ENCODE peak calls at places on chromosome 17, in six cellular contexts. O, Y, I, Z, B and U are unnamed samples.

GRCh38 chr17:2263183-2263954 is 40.2 kb downstream of the SMG6 start:
- DNase-seq in O (no peak), Y (no peak), I (no peak), Z (no peak), B (no peak), U (no peak)

GRCh38 chr17:9284884-9285283 is 263.6 kb downstream of the NTN1 start:
- DNase-seq in O (no peak), Y (no peak), I (no peak), Z (no peak), B (no peak), U (no peak)

GRCh38 chr17:58387834-58388233 is 29.5 kb downstream of the RNF43 start:
- DNase-seq in O (no peak), Y (no peak), I (no peak), Z (no peak), B (no peak), U (no peak)

GRCh38 chr17:79840989-79841286 is 1.7 kb upstream of the CBX4 start:
- DNase-seq in O (no peak), Y (no peak), I (no peak), Z (no peak), B (no peak), U (no peak)

GRCh38 chr17:44558349-44559287 is 1.3 kb downstream of the FZD2 start:
- DNase-seq in O (no peak), Y (no peak), I (no peak), Z (no peak), B (no peak), U (no peak)

GRCh38 chr17:78882546-78883089 is 20.4 kb downstream of the CEP295NL start:
- DNase-seq in O (peak; percentile 88), Y (no peak), I (no peak), Z (no peak), B (no peak), U (no peak)

GRCh38 chr17:46818929-46819859 is 702 bp upstream of the WNT3 start:
- DNase-seq in O (peak; percentile 57), Y (peak; percentile 82), I (no peak), Z (peak; percentile 82), B (no peak), U (no peak)

GRCh38 chr17:81186203-81186602 is 20.2 kb upstream of the AATK start:
- DNase-seq in O (no peak), Y (no peak), I (no peak), Z (no peak), B (no peak), U (no peak)

GRCh38 chr17:40352044-40352778 is 12.3 kb downstream of the GJD3 start:
- DNase-seq in O (no peak), Y (no peak), I (no peak), Z (no peak), B (no peak), U (no peak)

GRCh38 chr17:79026345-79027273 is 2.6 kb downstream of the C1QTNF1 start:
- DNase-seq in O (peak; percentile 64), Y (no peak), I (peak; percentile 86), Z (no peak), B (peak; percentile 99), U (no peak)

GRCh38 chr17:56815711-56816110 is 18.0 kb downstream of the C17orf67 start:
- DNase-seq in O (no peak), Y (no peak), I (no peak), Z (no peak), B (no peak), U (no peak)

GRCh38 chr17:2125013-2125535 is 70.2 kb downstream of the HIC1 start:
- DNase-seq in O (no peak), Y (no peak), I (no peak), Z (no peak), B (no peak), U (no peak)

GRCh38 chr17:73156887-73157870 is 7.6 kb upstream of the SSTR2 start:
- DNase-seq in O (peak; percentile 41), Y (no peak), I (no peak), Z (no peak), B (no peak), U (peak; percentile 57)

GRCh38 chr17:46167826-46168569 is 25.2 kb downstream of the KANSL1 start:
- DNase-seq in O (no peak), Y (no peak), I (no peak), Z (no peak), B (peak; percentile 65), U (no peak)

GRCh38 chr17:74851612-74852236 is 8.0 kb downstream of the GRIN2C start:
- DNase-seq in O (no peak), Y (no peak), I (no peak), Z (no peak), B (no peak), U (no peak)

GRCh38 chr17:82837586-82838320 is 2.1 kb downstream of the ZNF750 start:
- DNase-seq in O (no peak), Y (no peak), I (no peak), Z (no peak), B (no peak), U (no peak)

GRCh38 chr17:29588561-29589411 is 662 bp downstream of the GIT1 start:
- DNase-seq in O (peak; percentile 58), Y (peak; percentile 65), I (peak; percentile 70), Z (peak; percentile 74), B (no peak), U (no peak)

GRCh38 chr17:17161121-17161520 is 45.0 kb downstream of the PLD6 start:
- DNase-seq in O (no peak), Y (no peak), I (no peak), Z (no peak), B (no peak), U (no peak)

GRCh38 chr17:43673516-43674323 is 12.0 kb upstream of the MEOX1 start:
- DNase-seq in O (peak; percentile 79), Y (peak; percentile 93), I (peak; percentile 82), Z (peak; percentile 67), B (peak; percentile 67), U (no peak)

GRCh38 chr17:79890706-79891105 is 51.5 kb upstream of the CBX4 start:
- DNase-seq in O (peak; percentile 80), Y (no peak), I (no peak), Z (no peak), B (no peak), U (no peak)

GRCh38 chr17:19249681-19250080 is 12.5 kb downstream of the EPN2 start:
- DNase-seq in O (no peak), Y (no peak), I (no peak), Z (no peak), B (no peak), U (no peak)

GRCh38 chr17:71237903-71238538 is 882.8 kb upstream of the SOX9 start:
- DNase-seq in O (peak; percentile 12), Y (no peak), I (peak; percentile 6), Z (no peak), B (no peak), U (no peak)

GRCh38 chr17:64291268-64291851 is 28.3 kb upstream of the TEX2 start:
- DNase-seq in O (no peak), Y (no peak), I (no peak), Z (peak; percentile 50), B (peak; percentile 63), U (no peak)

DNA sequence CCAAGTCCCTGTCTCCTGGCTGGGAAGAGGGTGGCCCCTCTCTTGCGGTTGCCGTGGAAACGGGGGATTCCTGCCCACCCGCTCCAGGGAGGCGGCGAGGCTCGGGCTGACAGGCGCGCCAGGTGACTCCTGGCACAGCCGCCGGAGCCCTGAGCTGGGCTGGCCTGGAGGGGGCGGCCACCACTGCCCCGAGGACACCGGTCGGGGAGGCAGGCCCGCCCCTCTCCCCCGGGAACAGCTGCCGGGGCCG is 71.3 kb downstream of the ABR start:
- DNase-seq in O (no peak), Y (no peak), I (no peak), Z (no peak), B (no peak), U (no peak)
- TF ChIP-seq CHD2 in O (no peak), Y (no peak), I (no peak), Z (no peak), B (no peak), U (no peak)

GRCh38 chr17:67210915-67211314 is 34.1 kb downstream of the HELZ start:
- DNase-seq in O (no peak), Y (no peak), I (no peak), Z (no peak), B (no peak), U (no peak)

GRCh38 chr17:67212716-67213417 is 32.1 kb downstream of the HELZ start:
- DNase-seq in O (no peak), Y (no peak), I (no peak), Z (no peak), B (no peak), U (no peak)

GRCh38 chr17:67208232-67208631 is 36.8 kb downstream of the HELZ start:
- DNase-seq in O (no peak), Y (no peak), I (no peak), Z (no peak), B (no peak), U (no peak)

GRCh38 chr17:67212231-67212630 is 32.8 kb downstream of the HELZ start:
- DNase-seq in O (no peak), Y (no peak), I (no peak), Z (no peak), B (no peak), U (no peak)

GRCh38 chr17:67211742-67212141 is 33.3 kb downstream of the HELZ start:
- DNase-seq in O (no peak), Y (no peak), I (no peak), Z (no peak), B (peak; percentile 9), U (no peak)
- TF ChIP-seq CHD2 in O (no peak), Y (no peak), I (no peak), Z (no peak), B (no peak), U (no peak)

DNA sequence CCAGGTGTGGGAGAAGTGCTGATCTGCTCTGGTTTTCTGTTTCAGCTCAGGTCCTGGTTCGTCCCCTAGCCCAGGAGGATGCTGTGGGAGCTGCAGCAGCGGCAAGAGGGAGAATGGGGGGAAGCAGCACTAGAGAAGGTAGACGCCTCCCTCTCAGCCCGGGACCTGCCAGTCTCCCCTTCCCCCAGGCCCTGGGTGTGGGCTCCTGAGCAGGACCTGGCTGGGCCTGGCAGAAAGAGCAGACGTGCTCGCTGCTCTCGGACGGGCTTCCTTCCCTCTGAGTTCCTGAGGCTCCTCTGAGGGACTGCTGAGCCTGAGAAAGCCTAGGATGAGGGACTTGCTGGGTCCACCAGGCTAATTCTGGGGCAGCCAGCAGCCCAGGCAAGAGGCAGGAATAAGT is 3.1 kb downstream of the PRCD start:
- DNase-seq in O (peak; percentile 58), Y (no peak), I (no peak), Z (no peak), B (no peak), U (no peak)
- TF ChIP-seq CHD2 in O (peak; percentile 31), Y (no peak), I (no peak), Z (no peak), B (no peak), U (no peak)

DNA sequence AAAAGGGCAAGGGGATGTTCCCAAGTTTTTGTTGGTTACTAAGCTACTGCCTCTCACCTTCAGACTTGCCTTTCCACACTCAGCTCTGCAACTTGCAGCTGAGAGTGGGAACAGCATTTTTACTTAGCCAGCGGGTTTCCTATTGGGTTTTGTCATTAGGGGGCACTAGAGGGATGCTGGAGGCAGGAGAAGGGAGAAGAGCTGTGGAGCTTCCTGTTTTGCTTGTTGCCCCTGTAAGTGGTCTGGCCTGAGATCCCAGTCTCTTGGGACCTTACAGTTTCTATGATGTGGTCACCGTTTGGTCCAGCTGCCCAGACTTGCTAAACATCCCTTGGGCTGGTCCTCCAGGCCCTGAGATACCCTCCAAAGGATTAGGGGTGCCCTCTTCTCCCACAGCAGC is 209.6 kb upstream of the NLRP1 start:
- DNase-seq in O (no peak), Y (no peak), I (no peak), Z (no peak), B (no peak), U (no peak)
- TF ChIP-seq CHD2 in O (no peak), Y (no peak), I (no peak), Z (no peak), B (no peak), U (no peak)

GRCh38 chr17:39225974-39226683 is 384 bp upstream of the STAC2 start:
- DNase-seq in O (peak; percentile 98), Y (peak; percentile 98), I (peak; percentile 91), Z (peak; percentile 92), B (no peak), U (no peak)
- TF ChIP-seq CHD2 in O (no peak), Y (no peak), I (no peak), Z (no peak), B (no peak), U (no peak)